ENCODE peak calls at places on chromosomes 4 and X, in eight cellular contexts. One of them, this sample, is unnamed.
A peak's percentile ranks its signal among the peaks of the same experiment; 100 is the strongest.

GRCh38 chr4:150722908-150723362 is 141.0 kb downstream of the MAB21L2 start:
- DNase-seq in fibroblast of the aortic adventitia: peak; percentile 60
- DNase-seq in right atrium auricular region: peak; percentile 88
- DNase-seq in activated CD4-positive, alpha-beta T cell treated with anti-CD3 and anti-CD28 coated beads for 24 hours: no peak
- DNase-seq in KG1: no peak
- DNase-seq in cerebellum: no peak
- DNase-seq in GM23248: peak; percentile 8
- DNase-seq in SW 1271: no peak
- DNase-seq in this sample: peak; percentile 8

GRCh38 chr4:150007512-150007911 is 70.7 kb upstream of the DCLK2 start:
- DNase-seq in fibroblast of the aortic adventitia: no peak
- DNase-seq in right atrium auricular region: no peak
- DNase-seq in activated CD4-positive, alpha-beta T cell treated with anti-CD3 and anti-CD28 coated beads for 24 hours: no peak
- DNase-seq in KG1: no peak
- DNase-seq in cerebellum: no peak
- DNase-seq in GM23248: peak; percentile 54
- DNase-seq in SW 1271: no peak
- DNase-seq in this sample: no peak

GRCh38 chrX:41381685-41382084 is 47.7 kb downstream of the DDX3X start:
- DNase-seq in fibroblast of the aortic adventitia: peak; percentile 44
- DNase-seq in right atrium auricular region: peak; percentile 64
- DNase-seq in activated CD4-positive, alpha-beta T cell treated with anti-CD3 and anti-CD28 coated beads for 24 hours: no peak
- DNase-seq in KG1: no peak
- DNase-seq in cerebellum: no peak
- DNase-seq in GM23248: peak; percentile 68
- DNase-seq in SW 1271: peak; percentile 1
- DNase-seq in this sample: no peak

GRCh38 chr4:76579596-76580375 is 144.8 kb downstream of the SHROOM3 start:
- DNase-seq in fibroblast of the aortic adventitia: no peak
- DNase-seq in right atrium auricular region: no peak
- DNase-seq in activated CD4-positive, alpha-beta T cell treated with anti-CD3 and anti-CD28 coated beads for 24 hours: no peak
- DNase-seq in KG1: no peak
- DNase-seq in cerebellum: no peak
- DNase-seq in GM23248: no peak
- DNase-seq in SW 1271: no peak
- DNase-seq in this sample: no peak

GRCh38 chr4:76881375-76881774 is 16.6 kb downstream of the SOWAHB start:
- DNase-seq in fibroblast of the aortic adventitia: no peak
- DNase-seq in right atrium auricular region: no peak
- DNase-seq in activated CD4-positive, alpha-beta T cell treated with anti-CD3 and anti-CD28 coated beads for 24 hours: no peak
- DNase-seq in KG1: no peak
- DNase-seq in cerebellum: no peak
- DNase-seq in GM23248: no peak
- DNase-seq in SW 1271: no peak
- DNase-seq in this sample: no peak

GRCh38 chrX:150594584-150594983 is 26.2 kb downstream of the MTM1 start:
- DNase-seq in fibroblast of the aortic adventitia: no peak
- DNase-seq in right atrium auricular region: no peak
- DNase-seq in activated CD4-positive, alpha-beta T cell treated with anti-CD3 and anti-CD28 coated beads for 24 hours: no peak
- DNase-seq in KG1: no peak
- DNase-seq in cerebellum: no peak
- DNase-seq in GM23248: no peak
- DNase-seq in SW 1271: no peak
- DNase-seq in this sample: no peak

GRCh38 chr4:104491826-104492771 is 2.6 kb downstream of the CXXC4 start:
- DNase-seq in fibroblast of the aortic adventitia: no peak
- DNase-seq in right atrium auricular region: no peak
- DNase-seq in activated CD4-positive, alpha-beta T cell treated with anti-CD3 and anti-CD28 coated beads for 24 hours: no peak
- DNase-seq in KG1: no peak
- DNase-seq in cerebellum: peak; percentile 17
- DNase-seq in GM23248: peak; percentile 3
- DNase-seq in SW 1271: no peak
- DNase-seq in this sample: peak; percentile 13

GRCh38 chr4:121736735-121737351 is 28.1 kb downstream of the SMIM43 start:
- DNase-seq in fibroblast of the aortic adventitia: peak; percentile 82
- DNase-seq in right atrium auricular region: no peak
- DNase-seq in activated CD4-positive, alpha-beta T cell treated with anti-CD3 and anti-CD28 coated beads for 24 hours: peak; percentile 8
- DNase-seq in KG1: no peak
- DNase-seq in cerebellum: peak; percentile 3
- DNase-seq in GM23248: peak; percentile 77
- DNase-seq in SW 1271: no peak
- DNase-seq in this sample: peak; percentile 71

GRCh38 chr4:160276785-160277325 is 1174.0 kb downstream of the RAPGEF2 start:
- DNase-seq in fibroblast of the aortic adventitia: no peak
- DNase-seq in right atrium auricular region: no peak
- DNase-seq in activated CD4-positive, alpha-beta T cell treated with anti-CD3 and anti-CD28 coated beads for 24 hours: no peak
- DNase-seq in KG1: no peak
- DNase-seq in cerebellum: no peak
- DNase-seq in GM23248: no peak
- DNase-seq in SW 1271: no peak
- DNase-seq in this sample: no peak

GRCh38 chrX:115393271-115393670 is 103.8 kb downstream of the LUZP4 start:
- DNase-seq in fibroblast of the aortic adventitia: peak; percentile 90
- DNase-seq in right atrium auricular region: no peak
- DNase-seq in activated CD4-positive, alpha-beta T cell treated with anti-CD3 and anti-CD28 coated beads for 24 hours: no peak
- DNase-seq in KG1: no peak
- DNase-seq in cerebellum: no peak
- DNase-seq in GM23248: peak; percentile 52
- DNase-seq in SW 1271: no peak
- DNase-seq in this sample: peak; percentile 86

GRCh38 chrX:6184900-6185515 is 43.7 kb downstream of the NLGN4X start:
- DNase-seq in fibroblast of the aortic adventitia: no peak
- DNase-seq in right atrium auricular region: no peak
- DNase-seq in activated CD4-positive, alpha-beta T cell treated with anti-CD3 and anti-CD28 coated beads for 24 hours: no peak
- DNase-seq in KG1: no peak
- DNase-seq in cerebellum: no peak
- DNase-seq in GM23248: no peak
- DNase-seq in SW 1271: no peak
- DNase-seq in this sample: no peak

GRCh38 chrX:109299091-109299490 is 182.8 kb downstream of the GUCY2F start:
- DNase-seq in fibroblast of the aortic adventitia: peak; percentile 2
- DNase-seq in right atrium auricular region: no peak
- DNase-seq in activated CD4-positive, alpha-beta T cell treated with anti-CD3 and anti-CD28 coated beads for 24 hours: no peak
- DNase-seq in KG1: no peak
- DNase-seq in cerebellum: no peak
- DNase-seq in GM23248: peak; percentile 2
- DNase-seq in SW 1271: no peak
- DNase-seq in this sample: no peak

GRCh38 chrX:119391279-119391678 is 7.9 kb upstream of the SLC25A43 start:
- DNase-seq in fibroblast of the aortic adventitia: peak; percentile 51
- DNase-seq in right atrium auricular region: no peak
- DNase-seq in activated CD4-positive, alpha-beta T cell treated with anti-CD3 and anti-CD28 coated beads for 24 hours: no peak
- DNase-seq in KG1: no peak
- DNase-seq in cerebellum: no peak
- DNase-seq in GM23248: peak; percentile 58
- DNase-seq in SW 1271: no peak
- DNase-seq in this sample: peak; percentile 55

GRCh38 chr4:8150152-8151090 is 8.2 kb downstream of the ABLIM2 start:
- DNase-seq in fibroblast of the aortic adventitia: no peak
- DNase-seq in right atrium auricular region: no peak
- DNase-seq in activated CD4-positive, alpha-beta T cell treated with anti-CD3 and anti-CD28 coated beads for 24 hours: no peak
- DNase-seq in KG1: no peak
- DNase-seq in cerebellum: no peak
- DNase-seq in GM23248: peak; percentile 53
- DNase-seq in SW 1271: no peak
- DNase-seq in this sample: no peak

GRCh38 chr4:87219648-87220093 is 747 bp downstream of the KLHL8 start:
- DNase-seq in fibroblast of the aortic adventitia: no peak
- DNase-seq in right atrium auricular region: no peak
- DNase-seq in activated CD4-positive, alpha-beta T cell treated with anti-CD3 and anti-CD28 coated beads for 24 hours: peak; percentile 28
- DNase-seq in KG1: peak; percentile 48
- DNase-seq in cerebellum: peak; percentile 35
- DNase-seq in GM23248: peak; percentile 76
- DNase-seq in SW 1271: no peak
- DNase-seq in this sample: peak; percentile 57

GRCh38 chrX:134258202-134258601 is 21.2 kb downstream of the CCDC160 start:
- DNase-seq in fibroblast of the aortic adventitia: no peak
- DNase-seq in right atrium auricular region: no peak
- DNase-seq in activated CD4-positive, alpha-beta T cell treated with anti-CD3 and anti-CD28 coated beads for 24 hours: no peak
- DNase-seq in KG1: no peak
- DNase-seq in cerebellum: no peak
- DNase-seq in GM23248: no peak
- DNase-seq in SW 1271: no peak
- DNase-seq in this sample: no peak

GRCh38 chr4:6408263-6408662 is 64.2 kb downstream of the PPP2R2C start:
- DNase-seq in fibroblast of the aortic adventitia: no peak
- DNase-seq in right atrium auricular region: no peak
- DNase-seq in activated CD4-positive, alpha-beta T cell treated with anti-CD3 and anti-CD28 coated beads for 24 hours: no peak
- DNase-seq in KG1: no peak
- DNase-seq in cerebellum: no peak
- DNase-seq in GM23248: no peak
- DNase-seq in SW 1271: no peak
- DNase-seq in this sample: no peak

GRCh38 chr4:8600266-8600665 is 7.7 kb downstream of the CPZ start:
- DNase-seq in fibroblast of the aortic adventitia: no peak
- DNase-seq in right atrium auricular region: no peak
- DNase-seq in activated CD4-positive, alpha-beta T cell treated with anti-CD3 and anti-CD28 coated beads for 24 hours: no peak
- DNase-seq in KG1: no peak
- DNase-seq in cerebellum: no peak
- DNase-seq in GM23248: no peak
- DNase-seq in SW 1271: no peak
- DNase-seq in this sample: no peak

This sample was measured in cardiac muscle cell.